ENCODE peak calls at places on chromosome 10, in five cellular contexts. L, V, M, P and I are unnamed samples.
A peak's percentile ranks its signal among the peaks of the same experiment; 100 is the strongest.

GRCh38 chr10:49579621-49580020 is 30.5 kb upstream of the SLC18A3 start:
- DNase-seq in L (no peak), V (no peak), M (no peak), P (peak; percentile 24), I (no peak)

GRCh38 chr10:69801434-69802315 is at the start of gene COL13A1:
- DNase-seq in L (peak; percentile 35), V (peak; percentile 77), M (no peak), P (peak; percentile 25), I (no peak)

GRCh38 chr10:22624289-22624738 is 90.1 kb downstream of the PIP4K2A start:
- DNase-seq in L (peak; percentile 67), V (no peak), M (no peak), P (no peak), I (no peak)

GRCh38 chr10:78570633-78571032 is 498.1 kb upstream of the ZMIZ1 start:
- DNase-seq in L (no peak), V (no peak), M (no peak), P (no peak), I (no peak)

GRCh38 chr10:86162696-86163400 is 203.7 kb downstream of the GRID1 start:
- DNase-seq in L (no peak), V (no peak), M (no peak), P (no peak), I (no peak)

GRCh38 chr10:110528224-110528997 is 30.7 kb downstream of the DUSP5 start:
- DNase-seq in L (no peak), V (no peak), M (no peak), P (no peak), I (no peak)

GRCh38 chr10:17851611-17852010 is 42.5 kb downstream of the MRC1 start:
- DNase-seq in L (no peak), V (no peak), M (no peak), P (no peak), I (peak; percentile 61)

GRCh38 chr10:117948493-117948892 is 98.2 kb downstream of the RAB11FIP2 start:
- DNase-seq in L (peak; percentile 11), V (no peak), M (no peak), P (no peak), I (no peak)

GRCh38 chr10:6786579-6787031 is 206.5 kb upstream of the PRKCQ start:
- DNase-seq in L (peak; percentile 54), V (no peak), M (no peak), P (no peak), I (no peak)

GRCh38 chr10:95716866-95717265 is 23.1 kb upstream of the TCTN3 start:
- DNase-seq in L (no peak), V (no peak), M (no peak), P (no peak), I (no peak)

GRCh38 chr10:25017247-25017590 is 807 bp downstream of the THNSL1 start:
- DNase-seq in L (no peak), V (no peak), M (no peak), P (no peak), I (peak; percentile 7)

GRCh38 chr10:128865398-128865797 is 601.6 kb upstream of the MGMT start:
- DNase-seq in L (no peak), V (no peak), M (no peak), P (peak; percentile 3), I (peak; percentile 1)

GRCh38 chr10:61662794-61663259 is at the start of gene CABCOCO1:
- DNase-seq in L (peak; percentile 84), V (peak; percentile 59), M (peak; percentile 61), P (peak; percentile 47), I (no peak)

GRCh38 chr10:10540383-10540782 is 477.3 kb upstream of the CELF2 start:
- DNase-seq in L (no peak), V (no peak), M (no peak), P (no peak), I (no peak)

GRCh38 chr10:7494034-7494433 is 83.2 kb upstream of the SFMBT2 start:
- DNase-seq in L (no peak), V (no peak), M (no peak), P (no peak), I (no peak)

GRCh38 chr10:1809139-1809755 is 71.9 kb upstream of the ADARB2 start:
- DNase-seq in L (no peak), V (no peak), M (no peak), P (no peak), I (no peak)
- H3K4me3 ChIP-seq in L (no peak overlapping the region), V (no peak overlapping the region), M (no peak overlapping the region), P (no peak overlapping the region), I (no peak overlapping the region)

GRCh38 chr10:4101918-4102654 is 317.1 kb upstream of the KLF6 start:
- DNase-seq in L (no peak), V (no peak), M (no peak), P (no peak), I (no peak)

GRCh38 chr10:4099202-4099601 is 314.2 kb upstream of the KLF6 start:
- DNase-seq in L (no peak), V (no peak), M (no peak), P (no peak), I (no peak)

GRCh38 chr10:4103586-4103985 is 318.6 kb upstream of the KLF6 start:
- DNase-seq in L (no peak), V (no peak), M (no peak), P (peak; percentile 69), I (no peak)

GRCh38 chr10:4102802-4103344 is 317.9 kb upstream of the KLF6 start:
- DNase-seq in L (no peak), V (no peak), M (no peak), P (no peak), I (no peak)

DNA sequence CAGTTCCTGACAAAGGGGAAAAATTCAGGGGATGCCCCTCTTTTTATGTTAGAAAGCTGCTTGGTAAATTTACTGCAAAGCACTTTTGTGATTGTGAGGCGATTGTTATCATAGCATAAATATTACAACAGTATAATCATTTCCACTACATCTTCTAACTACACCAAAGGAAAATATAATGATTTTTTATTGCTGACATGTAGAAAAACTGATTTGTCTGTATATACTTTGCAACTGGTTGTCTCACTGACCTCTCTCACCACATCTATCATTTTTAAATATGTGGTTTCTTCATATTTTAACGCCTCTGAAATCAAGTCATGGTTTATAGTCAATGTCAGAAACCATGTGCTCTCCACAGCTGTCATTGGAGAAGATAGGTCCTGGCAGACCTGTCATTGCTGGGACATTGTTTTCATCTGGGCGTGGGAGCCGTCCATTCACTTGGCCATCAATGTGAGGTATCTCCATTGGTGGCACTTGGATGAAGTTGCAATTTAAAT is 315.4 kb upstream of the KLF6 start:
- DNase-seq in L (no peak), V (no peak), M (no peak), P (no peak), I (no peak)
- H3K4me1 ChIP-seq in L (no peaks in the 10 kb centered on the region), V (peaks cover 8% of the 10 kb centered on the region), M (no peaks in the 10 kb centered on the region), P (no peaks in the 10 kb centered on the region), I (no peaks in the 10 kb centered on the region)

GRCh38 chr10:122877264-122877663 is 2.1 kb downstream of the FAM24B start:
- DNase-seq in L (no peak), V (no peak), M (no peak), P (no peak), I (no peak)

GRCh38 chr10:122875843-122876492 is 3.4 kb downstream of the FAM24B start:
- DNase-seq in L (no peak), V (no peak), M (no peak), P (no peak), I (no peak)

GRCh38 chr10:122876493-122876855 is 2.9 kb downstream of the FAM24B start:
- DNase-seq in L (no peak), V (no peak), M (no peak), P (no peak), I (no peak)

GRCh38 chr10:122879339-122880273 is at the start of gene FAM24B:
- DNase-seq in L (peak; percentile 98), V (peak; percentile 96), M (peak; percentile 81), P (peak; percentile 93), I (peak; percentile 88)

GRCh38 chr10:122878799-122879338 is 512 bp downstream of the FAM24B start:
- DNase-seq in L (no peak), V (no peak), M (no peak), P (no peak), I (no peak)
- H3K4me3 ChIP-seq in L (peak overlapping the region; percentile 69), V (peak overlapping the region; percentile 47), M (peak overlapping the region; percentile 57), P (peak overlapping the region; percentile 47), I (peak overlapping the region; percentile 73)

GRCh38 chr10:93462371-93462770 is 19.8 kb downstream of the MYOF start:
- DNase-seq in L (no peak), V (no peak), M (no peak), P (peak; percentile 13), I (no peak)
- H3K4me1 ChIP-seq in L (peaks cover 93% of the 10 kb centered on the region), V (peaks cover 75% of the 10 kb centered on the region), M (peaks cover 65% of the 10 kb centered on the region), P (peaks cover 21% of the 10 kb centered on the region), I (no peaks in the 10 kb centered on the region)

DNA sequence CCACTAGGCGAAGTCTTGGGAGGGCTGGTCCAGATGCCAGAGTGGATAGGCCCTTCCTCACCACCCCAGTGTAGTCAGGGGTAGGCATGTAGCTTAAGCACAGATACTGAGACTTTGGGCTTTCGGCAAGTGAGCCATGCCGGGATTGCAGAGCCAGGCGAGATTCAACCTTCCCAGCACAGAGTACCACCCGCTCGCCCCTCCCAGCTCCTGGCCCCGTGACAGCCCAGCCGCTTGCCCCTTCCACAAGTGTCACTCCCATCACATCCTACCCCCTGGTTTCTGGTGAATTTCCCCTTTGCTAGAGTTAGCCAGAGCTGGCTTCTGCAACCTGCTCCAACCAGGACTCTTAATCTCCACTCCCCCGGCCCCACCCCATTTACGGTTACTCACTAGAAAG is 56.9 kb downstream of the ARHGAP22 start:
- DNase-seq in L (no peak), V (no peak), M (no peak), P (no peak), I (no peak)
- H3K4me3 ChIP-seq in L (no peak overlapping the region), V (no peak overlapping the region), M (no peak overlapping the region), P (no peak overlapping the region), I (no peak overlapping the region)

GRCh38 chr10:103181244-103181643 is 11.8 kb downstream of the NT5C2 start:
- DNase-seq in L (no peak), V (no peak), M (no peak), P (no peak), I (no peak)

GRCh38 chr10:103188853-103189252 is 4.2 kb downstream of the NT5C2 start:
- DNase-seq in L (no peak), V (no peak), M (no peak), P (no peak), I (no peak)

GRCh38 chr10:103184615-103185014 is 8.5 kb downstream of the NT5C2 start:
- DNase-seq in L (no peak), V (no peak), M (no peak), P (no peak), I (no peak)

GRCh38 chr10:103180491-103180890 is 12.6 kb downstream of the NT5C2 start:
- DNase-seq in L (no peak), V (no peak), M (no peak), P (no peak), I (no peak)

DNA sequence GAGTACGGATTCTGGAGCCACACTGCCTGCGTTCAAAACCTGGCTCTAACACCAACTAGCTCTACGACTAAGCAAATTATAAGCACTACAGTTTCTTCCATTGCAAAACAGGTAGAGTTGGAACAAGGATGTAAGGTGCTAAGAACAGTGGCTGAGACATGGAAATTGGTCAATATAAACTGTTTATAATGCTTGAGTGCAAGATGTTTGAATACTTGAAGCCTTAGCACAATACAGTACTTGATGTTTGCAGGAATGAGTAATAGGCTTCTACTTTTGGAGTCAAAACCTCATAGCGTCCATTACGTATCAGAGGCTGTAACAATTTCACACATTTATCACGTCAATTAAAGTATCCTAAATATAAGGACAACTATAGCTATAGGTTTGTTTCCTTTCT is 6.9 kb downstream of the NT5C2 start:
- DNase-seq in L (no peak), V (no peak), M (no peak), P (no peak), I (no peak)
- H3K4me1 ChIP-seq in L (peaks cover 91% of the 10 kb centered on the region), V (peaks cover 27% of the 10 kb centered on the region), M (peaks cover 29% of the 10 kb centered on the region), P (no peaks in the 10 kb centered on the region), I (no peaks in the 10 kb centered on the region)